ENCODE peak calls at places on chromosome 1, in four cellular contexts. X, A, U and F are unnamed samples. For H3K4me1 and H3K36me3, the result is how much of the 10 kb centered on the place peaks cover.

GRCh38 chr1:221576268-221576667 is 165.6 kb downstream of the DUSP10 start:
- DNase-seq in X (peak), A (no peak), U (no peak), F (no peak)

GRCh38 chr1:5769146-5769545 is 223.1 kb downstream of the NPHP4 start:
- DNase-seq in X (no peak), A (no peak), U (no peak), F (no peak)

GRCh38 chr1:156489166-156489934 is 11.2 kb downstream of the MEF2D start:
- DNase-seq in X (no peak), A (peak), U (no peak), F (peak)

GRCh38 chr1:47703161-47703825 is 265.4 kb downstream of the FOXD2 start:
- DNase-seq in X (no peak), A (no peak), U (peak), F (no peak)

GRCh38 chr1:9438431-9439073 is 100.7 kb upstream of the SLC25A33 start:
- DNase-seq in X (peak), A (peak), U (peak), F (peak)

GRCh38 chr1:19372602-19373001 is 60.5 kb downstream of the SLC66A1 start:
- DNase-seq in X (no peak), A (no peak), U (peak), F (no peak)

GRCh38 chr1:171494086-171494485 is 8.8 kb downstream of the PRRC2C start:
- DNase-seq in X (no peak), A (no peak), U (no peak), F (no peak)

GRCh38 chr1:109241841-109242301 is 7.5 kb upstream of the CELSR2 start:
- DNase-seq in X (no peak), A (no peak), U (no peak), F (no peak)

GRCh38 chr1:233679030-233679429 is 65.1 kb downstream of the KCNK1 start:
- DNase-seq in X (no peak), A (no peak), U (no peak), F (no peak)

GRCh38 chr1:35619237-35620121 is 21.8 kb downstream of the PSMB2 start:
- DNase-seq in X (no peak), A (no peak), U (no peak), F (no peak)

GRCh38 chr1:18234790-18235242 is 127.2 kb downstream of the IGSF21 start:
- DNase-seq in X (peak), A (peak), U (no peak), F (no peak)

GRCh38 chr1:41726899-41727748 is 191.6 kb downstream of the HIVEP3 start:
- DNase-seq in X (no peak), A (peak), U (peak), F (peak)

GRCh38 chr1:185499986-185500626 is 183.1 kb upstream of the IVNS1ABP start:
- DNase-seq in X (peak), A (no peak), U (no peak), F (no peak)

GRCh38 chr1:110091791-110092190 is 20.5 kb upstream of the UBL4B start:
- DNase-seq in X (no peak), A (no peak), U (no peak), F (no peak)

GRCh38 chr1:115295904-115296696 is 41.9 kb downstream of the NGF start:
- DNase-seq in X (no peak), A (no peak), U (no peak), F (no peak)

DNA sequence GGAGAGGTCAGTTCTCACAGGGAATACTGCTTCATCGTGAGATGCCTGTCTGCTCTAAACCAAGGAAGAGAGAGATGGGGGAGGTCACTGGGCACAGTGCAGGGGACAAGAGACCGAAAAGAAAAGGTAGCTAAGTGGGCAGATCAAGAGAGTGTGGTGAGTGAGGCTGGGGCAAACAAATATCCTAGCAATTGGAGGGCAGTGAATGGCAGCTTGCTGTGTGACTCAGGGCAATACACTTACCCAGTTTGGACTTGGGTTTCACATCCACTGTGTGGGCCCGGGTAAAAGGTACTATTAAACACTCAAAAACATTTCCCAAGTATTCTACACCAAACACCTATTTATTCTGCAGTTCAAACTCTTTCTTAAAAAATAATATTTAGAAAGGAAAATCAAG is 10.2 kb downstream of the PLXNA2 start:
- DNase-seq in X (no peak), A (no peak), U (no peak), F (no peak)
- H3K4me1 ChIP-seq in X (half or more), A (half or more), U (half or more), F (half or more)

DNA sequence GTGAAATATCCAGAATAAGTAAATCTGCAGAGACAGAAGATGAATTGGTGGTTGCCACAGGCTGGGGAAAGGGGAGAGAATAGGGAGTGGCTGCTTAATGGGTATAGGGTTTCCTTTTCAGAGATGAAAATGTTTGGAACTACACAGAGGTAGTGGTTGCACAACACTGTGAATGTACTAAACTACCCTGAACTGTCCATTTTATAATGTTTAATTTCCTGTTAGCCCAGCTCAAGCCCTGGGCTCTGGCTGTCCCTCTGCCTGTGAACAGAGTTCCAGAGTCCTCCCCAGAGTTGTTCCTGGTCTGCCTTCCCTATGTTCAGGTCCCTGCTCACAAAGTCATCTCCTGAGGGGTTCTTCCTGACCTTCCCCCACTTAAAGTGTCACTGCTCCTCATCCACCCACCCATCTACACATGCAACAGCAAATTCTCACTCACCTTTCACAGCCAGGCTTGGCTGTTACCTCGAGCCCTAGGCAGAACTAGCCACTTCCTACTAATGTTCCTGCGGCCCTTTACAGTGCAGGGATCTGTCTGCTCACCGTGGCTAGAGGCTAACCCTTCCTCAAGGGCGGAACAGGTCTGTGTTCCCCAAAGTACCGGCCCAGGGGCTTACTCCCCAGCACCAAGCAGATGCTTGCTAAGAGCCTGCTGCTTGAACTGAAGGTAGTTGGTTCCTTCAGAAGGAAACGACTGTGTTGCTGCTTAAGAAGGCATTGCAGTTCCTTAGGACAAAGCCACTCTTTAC is 22.4 kb downstream of the DHCR24 start:
- DNase-seq in X (no peak), A (no peak), U (no peak), F (no peak)
- H3K36me3 ChIP-seq in X (under half), A (under half), U (under half), F (under half)

GRCh38 chr1:116415200-116415698 is 42.2 kb downstream of the ATP1A1 start:
- DNase-seq in X (no peak), A (no peak), U (no peak), F (no peak)

GRCh38 chr1:116418091-116418830 is 45.2 kb downstream of the ATP1A1 start:
- DNase-seq in X (peak), A (peak), U (peak), F (peak)

GRCh38 chr1:116416854-116417513 is 43.9 kb downstream of the ATP1A1 start:
- DNase-seq in X (no peak), A (no peak), U (no peak), F (no peak)

GRCh38 chr1:116415699-116416533 is 42.9 kb downstream of the ATP1A1 start:
- DNase-seq in X (no peak), A (peak), U (no peak), F (peak)

GRCh38 chr1:116417678-116418077 is 44.6 kb downstream of the ATP1A1 start:
- DNase-seq in X (no peak), A (no peak), U (no peak), F (no peak)
- H3K4me1 ChIP-seq in X (under half), A (under half), U (under half), F (under half)

GRCh38 chr1:11071463-11072215 is 11.8 kb upstream of the SRM start:
- DNase-seq in X (no peak), A (peak), U (no peak), F (no peak)
- H3K36me3 ChIP-seq in X (half or more), A (under half), U (half or more), F (under half)

GRCh38 chr1:205232945-205233397 is 5.2 kb downstream of the TMCC2 start:
- DNase-seq in X (no peak), A (no peak), U (no peak), F (no peak)

GRCh38 chr1:205229399-205229861 is 1.7 kb downstream of the TMCC2 start:
- DNase-seq in X (no peak), A (peak), U (peak), F (peak)

GRCh38 chr1:205230965-205231364 is 3.2 kb downstream of the TMCC2 start:
- DNase-seq in X (no peak), A (no peak), U (no peak), F (no peak)

GRCh38 chr1:205229916-205230700 is 2.4 kb downstream of the TMCC2 start:
- DNase-seq in X (no peak), A (no peak), U (no peak), F (no peak)

GRCh38 chr1:205232122-205232820 is 4.5 kb downstream of the TMCC2 start:
- DNase-seq in X (no peak), A (no peak), U (no peak), F (no peak)
- H3K4me1 ChIP-seq in X (under half), A (under half), U (under half), F (under half)

GRCh38 chr1:40058097-40058452 is 17.5 kb downstream of the CAP1 start:
- DNase-seq in X (no peak), A (no peak), U (no peak), F (no peak)
- H3K36me3 ChIP-seq in X (half or more), A (under half), U (under half), F (half or more)

GRCh38 chr1:202193614-202194327 is at the start of gene LGR6:
- DNase-seq in X (no peak), A (no peak), U (no peak), F (no peak)

GRCh38 chr1:202192770-202193613 is 607 bp upstream of the LGR6 start:
- DNase-seq in X (peak), A (peak), U (peak), F (peak)

GRCh38 chr1:202197670-202198359 is 4.2 kb downstream of the LGR6 start:
- DNase-seq in X (no peak), A (no peak), U (no peak), F (no peak)

GRCh38 chr1:202198360-202198711 is 4.7 kb downstream of the LGR6 start:
- DNase-seq in X (no peak), A (no peak), U (no peak), F (no peak)

GRCh38 chr1:202194328-202194648 is 689 bp downstream of the LGR6 start:
- DNase-seq in X (no peak), A (no peak), U (no peak), F (no peak)
- H3K4me1 ChIP-seq in X (under half), A (under half), U (under half), F (under half)

GRCh38 chr1:68142461-68142860 is 89.9 kb downstream of the WLS start:
- DNase-seq in X (no peak), A (no peak), U (no peak), F (no peak)

GRCh38 chr1:68147534-68147933 is 84.8 kb downstream of the WLS start:
- DNase-seq in X (no peak), A (peak), U (no peak), F (no peak)

GRCh38 chr1:68143633-68144032 is 88.7 kb downstream of the WLS start:
- DNase-seq in X (no peak), A (no peak), U (no peak), F (no peak)

GRCh38 chr1:68148631-68149030 is 83.7 kb downstream of the WLS start:
- DNase-seq in X (no peak), A (no peak), U (no peak), F (no peak)

GRCh38 chr1:68145418-68146126 is 86.8 kb downstream of the WLS start:
- DNase-seq in X (no peak), A (peak), U (no peak), F (no peak)
- H3K36me3 ChIP-seq in X (under half), A (under half), U (under half), F (half or more)

DNA sequence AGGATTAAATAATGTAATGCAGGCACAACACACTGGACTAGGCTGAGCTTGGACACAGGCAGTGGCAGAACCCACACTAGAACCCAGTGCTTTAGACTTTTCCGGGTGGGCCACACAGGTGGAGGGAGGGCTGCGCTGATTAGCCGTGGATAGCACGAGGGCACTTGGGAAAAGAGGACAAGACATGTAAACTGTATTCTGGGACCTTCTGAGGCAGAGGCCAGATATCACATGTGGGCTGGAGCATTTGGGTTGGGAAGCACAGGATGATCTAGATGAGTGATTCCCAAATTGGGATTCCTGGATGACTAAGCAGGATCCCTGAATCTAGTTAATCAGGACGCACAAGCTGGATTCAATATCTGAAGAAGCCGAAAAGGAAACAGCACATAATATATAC is 20.3 kb upstream of the A3GALT2 start:
- DNase-seq in X (no peak), A (no peak), U (no peak), F (no peak)
- H3K4me1 ChIP-seq in X (half or more), A (half or more), U (half or more), F (half or more)

DNA sequence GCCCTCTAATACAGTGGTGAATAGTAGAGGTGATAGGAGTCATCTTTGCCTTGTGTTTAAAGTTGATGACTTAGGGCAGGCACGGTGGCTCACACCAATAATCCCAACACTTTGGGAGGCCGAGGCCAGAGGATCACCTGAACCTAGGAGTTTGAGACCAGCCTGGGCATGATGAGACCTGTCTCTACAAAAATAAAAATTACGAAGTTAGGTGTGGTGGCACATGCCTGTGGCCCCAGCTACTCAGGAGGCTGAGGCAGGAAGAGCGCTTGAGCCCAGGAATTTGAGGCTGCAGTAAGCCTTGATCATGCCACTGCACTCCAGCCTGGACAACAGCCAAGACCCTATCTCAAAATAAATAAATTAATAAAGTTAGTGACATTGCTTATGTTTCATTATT is 26.6 kb downstream of the CAPZA1 start:
- DNase-seq in X (no peak), A (no peak), U (no peak), F (no peak)
- H3K36me3 ChIP-seq in X (half or more), A (under half), U (under half), F (under half)